ENCODE peak calls at places on chromosomes 12 and 14, in eight cellular contexts. Y is spleen; C is M059J; R is activated naive CD4-positive, alpha-beta T cell; F is stimulated activated CD8-positive, alpha-beta memory T cell treated with anti-CD3 and anti-CD28 coated beads, Interleukin-7, amount 100 ng/mL, for 48 hours; D is non-pigmented ciliary epithelial cell; U is fibroblast of lung; Q is activated CD4-positive, alpha-beta T cell treated with anti-CD3 and anti-CD28 coated beads for 24 hours. G is an unnamed sample.
A peak's percentile ranks its signal among the peaks of the same experiment; 100 is the strongest.

GRCh38 chr14:74941676-74942097 is 13.7 kb downstream of the PGF start:
- DNase-seq in F (peak; percentile 70), U (peak; percentile 51), R (peak; percentile 51), Y (peak; percentile 88), C (peak; percentile 32), Q (peak; percentile 30), D (no peak), G (no peak)

GRCh38 chr14:29240046-29240445 is 473.5 kb downstream of the FOXG1 start:
- DNase-seq in C (peak; percentile 91), Q (no peak), F (no peak), U (peak; percentile 93), D (peak; percentile 82), Y (no peak), R (no peak), G (no peak)

GRCh38 chr12:89707623-89707991 is 1.0 kb downstream of the ATP2B1 start:
- DNase-seq in Q (no peak), D (no peak), C (peak; percentile 26), U (no peak), R (peak; percentile 18), F (no peak), Y (peak; percentile 86), G (no peak)

GRCh38 chr14:100299238-100299560 is 7.0 kb downstream of the SLC25A29 start:
- DNase-seq in R (no peak), C (no peak), U (no peak), Q (no peak), Y (no peak), D (no peak), F (no peak), G (no peak)

GRCh38 chr14:68932219-68932618 is 46.9 kb downstream of the ACTN1 start:
- DNase-seq in F (no peak), Q (no peak), U (peak; percentile 87), Y (no peak), C (no peak), D (no peak), R (no peak), G (no peak)

GRCh38 chr12:57173089-57173488 is 25.7 kb upstream of the LRP1-AS start:
- DNase-seq in D (no peak), R (no peak), U (no peak), Y (no peak), Q (no peak), F (no peak), C (no peak), G (no peak)

GRCh38 chr12:12724421-12725085 is 7.4 kb downstream of the CDKN1B start:
- DNase-seq in U (peak; percentile 7), R (peak; percentile 27), D (no peak), C (no peak), Q (no peak), Y (peak; percentile 96), F (no peak), G (no peak)

GRCh38 chr14:74612346-74613021 is 447 bp upstream of the LTBP2 start:
- DNase-seq in U (peak; percentile 74), C (peak; percentile 65), Q (peak; percentile 77), F (peak; percentile 52), D (no peak), Y (peak; percentile 96), R (peak; percentile 87), G (peak; percentile 24)

GRCh38 chr14:104913413-104913812 is 11.3 kb upstream of the PLD4 start:
- DNase-seq in Y (no peak), U (no peak), F (no peak), R (no peak), D (no peak), Q (no peak), C (no peak), G (no peak)

GRCh38 chr12:105843989-105844768 is 294.6 kb downstream of the NUAK1 start:
- DNase-seq in D (no peak), U (peak; percentile 17), C (no peak), F (no peak), Q (no peak), R (no peak), Y (no peak), G (no peak)

GRCh38 chr14:70004791-70005190 is 125.6 kb downstream of the SMOC1 start:
- DNase-seq in R (no peak), Y (no peak), Q (no peak), F (no peak), D (no peak), C (no peak), U (no peak), G (no peak)

GRCh38 chr14:77339407-77339806 is 18.6 kb downstream of the GSTZ1 start:
- DNase-seq in R (no peak), Y (no peak), Q (no peak), D (no peak), F (no peak), C (no peak), U (peak; percentile 14), G (no peak)

G was measured in DMS153.